ENCODE peak calls at places on chromosomes 1 and 21, in four cellular contexts. A is fibroblast of the aortic adventitia, V is left lung, Q is glutamatergic neuron. U is an unnamed sample.

GRCh38 chr1:229599218-229599812 is 26.6 kb downstream of the TAF5L start:
- DNase-seq in A (peak; percentile 55), V (no peak), Q (no peak), U (no peak)

GRCh38 chr1:183576537-183576936 is 13.7 kb downstream of the NCF2 start:
- DNase-seq in A (no peak), V (no peak), Q (peak; percentile 59), U (no peak)

GRCh38 chr21:41883582-41883981 is 4.4 kb upstream of the PRDM15 start:
- DNase-seq in A (no peak), V (no peak), Q (no peak), U (no peak)

GRCh38 chr1:175072131-175072941 is 4.7 kb downstream of the TNN start:
- DNase-seq in A (peak; percentile 49), V (no peak), Q (peak; percentile 59), U (peak; percentile 41)

GRCh38 chr1:21164266-21164665 is 12.4 kb downstream of the EIF4G3 start:
- DNase-seq in A (no peak), V (no peak), Q (no peak), U (no peak)

GRCh38 chr1:2349821-2350220 is 41.5 kb downstream of the MORN1 start:
- DNase-seq in A (no peak), V (no peak), Q (peak; percentile 8), U (no peak)

GRCh38 chr1:1759456-1760344 is 18.6 kb downstream of the NADK start:
- DNase-seq in A (no peak), V (peak; percentile 75), Q (no peak), U (no peak)

GRCh38 chr1:59113876-59114457 is 182.9 kb upstream of the FGGY start:
- DNase-seq in A (no peak), V (no peak), Q (no peak), U (no peak)

GRCh38 chr1:107009286-107009685 is 47.2 kb upstream of the PRMT6 start:
- DNase-seq in A (peak; percentile 25), V (no peak), Q (no peak), U (no peak)

GRCh38 chr1:174968750-174969244 is 30.9 kb upstream of the CACYBP start:
- DNase-seq in A (peak; percentile 46), V (no peak), Q (no peak), U (peak; percentile 35)

GRCh38 chr1:8378202-8378601 is 60.3 kb downstream of the SLC45A1 start:
- DNase-seq in A (no peak), V (no peak), Q (no peak), U (no peak)

GRCh38 chr1:203304391-203304918 is 864 bp upstream of the BTG2 start:
- DNase-seq in A (no peak), V (no peak), Q (no peak), U (no peak)

GRCh38 chr1:59707216-59707615 is 107.5 kb upstream of the HOOK1 start:
- DNase-seq in A (peak; percentile 97), V (no peak), Q (no peak), U (no peak)

GRCh38 chr21:42678118-42678430 is 24.7 kb downstream of the PDE9A start:
- DNase-seq in A (no peak), V (peak; percentile 4), Q (no peak), U (no peak)

GRCh38 chr1:93591833-93592635 is 89.6 kb downstream of the BCAR3 start:
- DNase-seq in A (no peak), V (no peak), Q (peak; percentile 81), U (peak; percentile 36)